ENCODE peak calls at places on chromosomes 4 and X, in ten cellular contexts. A, S, B, M, F, J, O, I, X and R are unnamed samples.

GRCh38 chrX:153502131-153502530 is 7.4 kb downstream of the BGN start:
- DNase-seq in O (no peak), B (no peak), X (no peak), M (no peak), S (no peak), A (no peak), J (no peak), F (no peak), I (no peak), R (no peak)

GRCh38 chr4:147336252-147336651 is 144.6 kb upstream of the EDNRA start:
- DNase-seq in O (no peak), S (no peak), X (no peak), F (no peak), I (no peak), B (no peak), J (no peak), M (no peak), A (no peak), R (no peak)

GRCh38 chrX:154123241-154124219 is 20.5 kb upstream of the OPN1LW start:
- DNase-seq in O (no peak), J (peak; percentile 88), S (no peak), A (peak; percentile 62), B (no peak), M (peak; percentile 33), I (no peak), F (no peak), X (no peak), R (no peak)

GRCh38 chrX:129717902-129718301 is 20.9 kb upstream of the XPNPEP2 start:
- DNase-seq in S (no peak), M (no peak), A (no peak), F (no peak), X (no peak), B (no peak), O (no peak), I (no peak), J (no peak), R (no peak)

GRCh38 chr4:25837107-25837506 is 25.7 kb downstream of the SEL1L3 start:
- DNase-seq in I (no peak), S (no peak), M (no peak), O (no peak), J (no peak), F (no peak), X (no peak), A (no peak), B (no peak), R (no peak)

GRCh38 chrX:81174286-81174685 is 27.4 kb downstream of the HMGN5 start:
- DNase-seq in X (no peak), F (no peak), M (no peak), I (no peak), O (no peak), A (no peak), B (no peak), J (no peak), S (no peak), R (no peak)

GRCh38 chrX:16885628-16886027 is 15.5 kb upstream of the RBBP7 start:
- DNase-seq in M (no peak), I (no peak), B (no peak), O (no peak), S (no peak), A (no peak), J (no peak), F (no peak), X (no peak), R (no peak)

GRCh38 chrX:154019633-154020499 is at the start of gene IRAK1:
- DNase-seq in X (no peak), J (peak; percentile 92), S (no peak), I (no peak), O (peak; percentile 69), A (peak; percentile 67), F (no peak), B (peak; percentile 69), M (peak; percentile 55), R (no peak)

GRCh38 chr4:6561173-6561516 is 13.8 kb upstream of the MAN2B2 start:
- DNase-seq in F (no peak), X (no peak), A (no peak), J (no peak), I (no peak), B (no peak), M (no peak), O (no peak), S (no peak), R (no peak)

GRCh38 chrX:129678176-129678880 is 23.6 kb upstream of the APLN start:
- DNase-seq in F (no peak), S (no peak), O (no peak), X (peak; percentile 58), B (no peak), M (peak; percentile 55), J (peak; percentile 89), A (peak; percentile 61), I (no peak), R (peak; percentile 71)

DNA sequence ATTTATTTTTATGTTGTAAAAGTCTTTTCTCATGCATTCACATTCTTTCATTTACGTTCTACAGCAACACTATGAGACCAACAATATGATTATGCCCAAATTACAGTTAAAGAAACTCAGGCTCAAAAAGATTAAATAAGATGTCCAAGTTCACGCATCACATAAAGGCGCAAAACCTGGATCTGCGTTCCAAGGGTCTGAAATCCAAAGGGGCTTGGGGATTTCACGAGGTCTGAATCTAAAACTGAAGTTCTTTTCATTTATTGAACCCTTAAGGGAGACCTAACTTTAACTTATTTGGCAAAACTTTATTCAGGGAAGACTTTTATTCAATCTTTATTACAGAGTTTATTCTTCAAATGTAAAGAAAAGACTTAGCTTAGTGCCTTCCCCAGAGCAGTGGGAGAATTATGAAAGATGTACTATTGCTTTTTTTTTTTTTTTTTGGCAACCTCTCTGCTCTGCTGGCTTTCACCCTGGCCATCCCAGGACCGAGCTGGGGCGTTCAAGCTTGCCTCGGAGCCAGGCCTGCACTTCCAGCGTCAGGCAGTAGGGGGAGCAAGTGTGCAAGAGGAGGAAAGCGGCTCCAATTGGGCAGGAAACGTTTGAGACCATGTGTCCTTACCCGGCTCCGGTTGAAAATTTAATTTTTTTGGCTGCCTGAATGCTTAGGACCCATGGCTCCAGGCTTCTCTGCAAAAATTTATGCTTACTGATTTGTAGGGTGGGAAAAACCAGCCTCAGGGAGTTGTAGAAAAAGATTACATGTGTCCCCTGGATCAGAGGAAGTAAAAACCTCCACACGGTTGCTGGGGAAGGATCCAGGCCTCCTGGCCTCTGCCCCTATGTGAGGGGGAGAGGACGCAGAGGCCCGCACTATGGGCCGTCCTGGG is 344.3 kb upstream of the KLF3 start:
- DNase-seq in M (peak; percentile 96), S (peak; percentile 97), A (peak; percentile 98), I (no peak), X (no peak), O (peak; percentile 72), J (peak; percentile 97), B (peak; percentile 65), F (no peak), R (peak; percentile 97)
- TF ChIP-seq POLR2AphosphoS5 in M (peak; percentile 63), S (peak; percentile 60), A (no peak), I (peak; percentile 19), X (peak; percentile 60), O (no peak), J (peak; percentile 75), B (no peak), F (no peak), R (peak; percentile 68)

GRCh38 chr4:182577411-182577810 is 334.2 kb downstream of the TENM3 start:
- DNase-seq in O (no peak), F (no peak), B (no peak), I (no peak), J (no peak), A (no peak), X (no peak), M (no peak), S (no peak), R (no peak)

GRCh38 chr4:182575225-182575624 is 332.0 kb downstream of the TENM3 start:
- DNase-seq in X (no peak), S (no peak), B (no peak), A (no peak), I (no peak), M (no peak), O (no peak), F (no peak), J (no peak), R (no peak)

GRCh38 chr4:182574706-182575105 is 331.5 kb downstream of the TENM3 start:
- DNase-seq in M (no peak), A (no peak), J (no peak), S (no peak), I (no peak), O (no peak), X (no peak), F (no peak), B (no peak), R (no peak)

GRCh38 chr4:182576609-182577289 is 333.5 kb downstream of the TENM3 start:
- DNase-seq in S (no peak), A (no peak), X (no peak), I (no peak), F (no peak), M (no peak), O (no peak), J (no peak), B (no peak), R (no peak)

DNA sequence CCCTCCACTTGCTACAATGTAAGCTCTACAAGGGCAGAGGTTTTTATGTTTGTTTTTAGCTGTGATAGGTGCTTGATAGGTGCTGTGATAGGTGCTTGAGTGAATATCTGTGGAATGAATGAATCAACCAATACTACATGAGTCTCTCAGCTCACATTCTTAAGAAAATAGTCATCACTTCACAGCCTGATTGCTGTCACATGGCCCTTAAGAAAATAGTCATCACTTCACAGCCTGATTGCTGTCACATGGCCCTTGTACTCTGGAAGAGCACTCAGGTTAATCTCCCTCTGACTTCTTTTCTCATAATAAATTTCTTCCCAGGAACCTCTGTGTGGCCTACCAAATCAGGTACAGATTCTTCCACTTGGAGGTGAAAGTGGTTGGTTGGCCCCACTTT is 335.2 kb downstream of the TENM3 start:
- DNase-seq in J (no peak), I (peak; percentile 26), A (no peak), S (no peak), B (no peak), F (no peak), O (no peak), X (no peak), M (no peak), R (no peak)
- TF ChIP-seq POLR2AphosphoS5 in J (no peak), I (no peak), A (no peak), S (no peak), B (no peak), F (no peak), O (no peak), X (no peak), M (no peak), R (no peak)

GRCh38 chrX:2272337-2272736 is 228.4 kb downstream of the DHRSX start:
- DNase-seq in A (no peak), X (no peak), I (no peak), F (no peak), O (no peak), M (no peak), B (no peak), S (peak; percentile 5), J (no peak), R (no peak)
- TF ChIP-seq POLR2AphosphoS5 in A (no peak), X (no peak), I (no peak), F (no peak), O (no peak), M (no peak), B (no peak), S (no peak), J (no peak), R (no peak)

DNA sequence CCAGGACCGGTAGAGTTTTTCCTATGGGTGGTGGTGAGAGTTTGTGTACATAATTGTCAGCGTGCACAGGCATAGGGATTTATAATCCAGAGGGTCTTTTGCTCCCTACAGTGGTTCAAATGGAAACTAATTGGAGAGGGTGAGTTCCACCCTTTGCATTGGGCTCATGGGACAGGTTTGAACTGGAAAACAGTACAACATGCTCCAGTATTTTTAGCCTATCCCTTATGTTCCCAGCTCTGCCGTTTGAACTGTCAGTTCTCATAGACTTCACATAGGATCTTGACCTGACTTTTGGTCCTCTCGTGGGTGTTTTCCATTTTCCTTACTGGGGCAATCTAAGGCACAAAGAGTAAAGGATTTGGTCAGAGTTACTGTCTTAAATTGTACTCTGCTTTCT is 31.8 kb downstream of the FHL1 start:
- DNase-seq in B (no peak), M (no peak), I (no peak), O (no peak), A (no peak), F (no peak), X (no peak), S (no peak), J (no peak), R (no peak)
- TF ChIP-seq POLR2AphosphoS5 in B (no peak), M (no peak), I (no peak), O (no peak), A (no peak), F (no peak), X (no peak), S (no peak), J (no peak), R (no peak)